ENCODE peak calls at places on chromosomes 7 and 10, in six cellular contexts. One of them, this sample, is unnamed.

GRCh38 chr10:31836569-31837406 is 91.8 kb downstream of the ARHGAP12 start:
- DNase-seq in mesenchymal stem cell: peak; percentile 48
- DNase-seq in mesendoderm: peak; percentile 83
- DNase-seq in neuronal stem cell: peak; percentile 2
- DNase-seq in trophoblast cell: peak; percentile 10
- DNase-seq in H9: peak; percentile 38
- DNase-seq in this sample: peak; percentile 48

GRCh38 chr7:126450269-126450671 is 802.5 kb downstream of the GRM8 start:
- DNase-seq in mesenchymal stem cell: no peak
- DNase-seq in mesendoderm: no peak
- DNase-seq in neuronal stem cell: no peak
- DNase-seq in trophoblast cell: no peak
- DNase-seq in H9: no peak
- DNase-seq in this sample: no peak

GRCh38 chr10:132696728-132697567 is 89.0 kb downstream of the NKX6-2 start:
- DNase-seq in mesenchymal stem cell: no peak
- DNase-seq in mesendoderm: no peak
- DNase-seq in neuronal stem cell: no peak
- DNase-seq in trophoblast cell: no peak
- DNase-seq in H9: peak; percentile 12
- DNase-seq in this sample: no peak

GRCh38 chr7:64544010-64544409 is 18.9 kb downstream of the ZNF680 start:
- DNase-seq in mesenchymal stem cell: no peak
- DNase-seq in mesendoderm: no peak
- DNase-seq in neuronal stem cell: no peak
- DNase-seq in trophoblast cell: no peak
- DNase-seq in H9: no peak
- DNase-seq in this sample: no peak

GRCh38 chr10:35643976-35644799 is 2.1 kb upstream of the FZD8 start:
- DNase-seq in mesenchymal stem cell: peak; percentile 18
- DNase-seq in mesendoderm: peak; percentile 36
- DNase-seq in neuronal stem cell: no peak
- DNase-seq in trophoblast cell: no peak
- DNase-seq in H9: peak; percentile 36
- DNase-seq in this sample: no peak

GRCh38 chr10:97827778-97828291 is 21.8 kb upstream of the GOLGA7B start:
- DNase-seq in mesenchymal stem cell: no peak
- DNase-seq in mesendoderm: no peak
- DNase-seq in neuronal stem cell: no peak
- DNase-seq in trophoblast cell: no peak
- DNase-seq in H9: no peak
- DNase-seq in this sample: no peak

GRCh38 chr7:128103498-128104108 is 72.4 kb upstream of the LRRC4 start:
- DNase-seq in mesenchymal stem cell: no peak
- DNase-seq in mesendoderm: no peak
- DNase-seq in neuronal stem cell: no peak
- DNase-seq in trophoblast cell: no peak
- DNase-seq in H9: no peak
- DNase-seq in this sample: no peak

GRCh38 chr7:143499743-143500348 is 22.2 kb downstream of the TAS2R41 start:
- DNase-seq in mesenchymal stem cell: peak; percentile 26
- DNase-seq in mesendoderm: no peak
- DNase-seq in neuronal stem cell: no peak
- DNase-seq in trophoblast cell: no peak
- DNase-seq in H9: no peak
- DNase-seq in this sample: no peak

GRCh38 chr7:44117801-44118429 is 5.4 kb downstream of the POLD2 start:
- DNase-seq in mesenchymal stem cell: no peak
- DNase-seq in mesendoderm: no peak
- DNase-seq in neuronal stem cell: no peak
- DNase-seq in trophoblast cell: no peak
- DNase-seq in H9: no peak
- DNase-seq in this sample: no peak

GRCh38 chr10:90642136-90642535 is 215.7 kb downstream of the HTR7 start:
- DNase-seq in mesenchymal stem cell: peak; percentile 86
- DNase-seq in mesendoderm: no peak
- DNase-seq in neuronal stem cell: no peak
- DNase-seq in trophoblast cell: peak; percentile 1
- DNase-seq in H9: no peak
- DNase-seq in this sample: peak; percentile 46

GRCh38 chr7:40244226-40244625 is 109.4 kb downstream of the SUGCT start:
- DNase-seq in mesenchymal stem cell: no peak
- DNase-seq in mesendoderm: peak; percentile 57
- DNase-seq in neuronal stem cell: no peak
- DNase-seq in trophoblast cell: no peak
- DNase-seq in H9: no peak
- DNase-seq in this sample: no peak

GRCh38 chr10:34827087-34827766 is 12.1 kb upstream of the PARD3 start:
- DNase-seq in mesenchymal stem cell: no peak
- DNase-seq in mesendoderm: no peak
- DNase-seq in neuronal stem cell: no peak
- DNase-seq in trophoblast cell: no peak
- DNase-seq in H9: no peak
- DNase-seq in this sample: no peak

GRCh38 chr7:79182283-79182682 is 271.2 kb downstream of the MAGI2 start:
- DNase-seq in mesenchymal stem cell: no peak
- DNase-seq in mesendoderm: no peak
- DNase-seq in neuronal stem cell: no peak
- DNase-seq in trophoblast cell: no peak
- DNase-seq in H9: no peak
- DNase-seq in this sample: peak; percentile 90

GRCh38 chr10:113267616-113268015 is 285.2 kb upstream of the HABP2 start:
- DNase-seq in mesenchymal stem cell: no peak
- DNase-seq in mesendoderm: no peak
- DNase-seq in neuronal stem cell: no peak
- DNase-seq in trophoblast cell: no peak
- DNase-seq in H9: no peak
- DNase-seq in this sample: peak; percentile 3

GRCh38 chr7:82699773-82700186 is 256.2 kb upstream of the CACNA2D1 start:
- DNase-seq in mesenchymal stem cell: peak; percentile 32
- DNase-seq in mesendoderm: peak; percentile 79
- DNase-seq in neuronal stem cell: no peak
- DNase-seq in trophoblast cell: peak; percentile 70
- DNase-seq in H9: no peak
- DNase-seq in this sample: peak; percentile 54

GRCh38 chr10:49382826-49383225 is 13.1 kb downstream of the DRGX start:
- DNase-seq in mesenchymal stem cell: no peak
- DNase-seq in mesendoderm: no peak
- DNase-seq in neuronal stem cell: no peak
- DNase-seq in trophoblast cell: no peak
- DNase-seq in H9: no peak
- DNase-seq in this sample: no peak

GRCh38 chr10:66931340-66931948 is 5.6 kb downstream of the LRRTM3 start:
- DNase-seq in mesenchymal stem cell: peak; percentile 63
- DNase-seq in mesendoderm: peak; percentile 67
- DNase-seq in neuronal stem cell: peak; percentile 61
- DNase-seq in trophoblast cell: no peak
- DNase-seq in H9: no peak
- DNase-seq in this sample: peak; percentile 77

GRCh38 chr7:8094164-8095140 is 125.9 kb downstream of the GLCCI1 start:
- DNase-seq in mesenchymal stem cell: no peak
- DNase-seq in mesendoderm: no peak
- DNase-seq in neuronal stem cell: no peak
- DNase-seq in trophoblast cell: no peak
- DNase-seq in H9: no peak
- DNase-seq in this sample: no peak

GRCh38 chr10:23630880-23631279 is 192.0 kb downstream of the OTUD1 start:
- DNase-seq in mesenchymal stem cell: no peak
- DNase-seq in mesendoderm: peak; percentile 45
- DNase-seq in neuronal stem cell: peak; percentile 3
- DNase-seq in trophoblast cell: no peak
- DNase-seq in H9: no peak
- DNase-seq in this sample: no peak

GRCh38 chr7:22729180-22729579 is 2.2 kb downstream of the IL6 start:
- DNase-seq in mesenchymal stem cell: peak; percentile 18
- DNase-seq in mesendoderm: no peak
- DNase-seq in neuronal stem cell: no peak
- DNase-seq in trophoblast cell: no peak
- DNase-seq in H9: no peak
- DNase-seq in this sample: peak; percentile 18

GRCh38 chr10:17216217-17216900 is 11.7 kb upstream of the VIM start:
- DNase-seq in mesenchymal stem cell: peak; percentile 99
- DNase-seq in mesendoderm: peak; percentile 74
- DNase-seq in neuronal stem cell: no peak
- DNase-seq in trophoblast cell: peak; percentile 29
- DNase-seq in H9: peak; percentile 52
- DNase-seq in this sample: peak; percentile 98

GRCh38 chr7:142481548-142481947 is 223.7 kb upstream of the PRSS58 start:
- DNase-seq in mesenchymal stem cell: peak; percentile 34
- DNase-seq in mesendoderm: peak; percentile 37
- DNase-seq in neuronal stem cell: no peak
- DNase-seq in trophoblast cell: no peak
- DNase-seq in H9: no peak
- DNase-seq in this sample: peak; percentile 53

GRCh38 chr10:43264987-43265798 is 1.7 kb downstream of the RASGEF1A start:
- DNase-seq in mesenchymal stem cell: no peak
- DNase-seq in mesendoderm: no peak
- DNase-seq in neuronal stem cell: no peak
- DNase-seq in trophoblast cell: no peak
- DNase-seq in H9: no peak
- DNase-seq in this sample: no peak

GRCh38 chr7:22001345-22002004 is 55.8 kb upstream of the CDCA7L start:
- DNase-seq in mesenchymal stem cell: peak; percentile 71
- DNase-seq in mesendoderm: peak; percentile 61
- DNase-seq in neuronal stem cell: peak; percentile 61
- DNase-seq in trophoblast cell: peak; percentile 59
- DNase-seq in H9: no peak
- DNase-seq in this sample: peak; percentile 80

GRCh38 chr10:100327701-100328009 is 2.4 kb downstream of the PKD2L1 start:
- DNase-seq in mesenchymal stem cell: no peak
- DNase-seq in mesendoderm: no peak
- DNase-seq in neuronal stem cell: no peak
- DNase-seq in trophoblast cell: no peak
- DNase-seq in H9: no peak
- DNase-seq in this sample: no peak

GRCh38 chr7:128119036-128119435 is 87.8 kb upstream of the LRRC4 start:
- DNase-seq in mesenchymal stem cell: no peak
- DNase-seq in mesendoderm: no peak
- DNase-seq in neuronal stem cell: no peak
- DNase-seq in trophoblast cell: no peak
- DNase-seq in H9: no peak
- DNase-seq in this sample: no peak

GRCh38 chr10:45557275-45557905 is 115.2 kb downstream of the ZFAND4 start:
- DNase-seq in mesenchymal stem cell: no peak
- DNase-seq in mesendoderm: peak; percentile 58
- DNase-seq in neuronal stem cell: no peak
- DNase-seq in trophoblast cell: no peak
- DNase-seq in H9: peak; percentile 55
- DNase-seq in this sample: no peak

GRCh38 chr10:62081322-62081945 is 179.9 kb downstream of the ARID5B start:
- DNase-seq in mesenchymal stem cell: no peak
- DNase-seq in mesendoderm: no peak
- DNase-seq in neuronal stem cell: no peak
- DNase-seq in trophoblast cell: no peak
- DNase-seq in H9: no peak
- DNase-seq in this sample: no peak

GRCh38 chr10:12807096-12807755 is 194.3 kb downstream of the CCDC3 start:
- DNase-seq in mesenchymal stem cell: no peak
- DNase-seq in mesendoderm: no peak
- DNase-seq in neuronal stem cell: no peak
- DNase-seq in trophoblast cell: no peak
- DNase-seq in H9: no peak
- DNase-seq in this sample: no peak

GRCh38 chr10:110500515-110500905 is 2.8 kb downstream of the DUSP5 start:
- DNase-seq in mesenchymal stem cell: peak; percentile 94
- DNase-seq in mesendoderm: peak; percentile 73
- DNase-seq in neuronal stem cell: no peak
- DNase-seq in trophoblast cell: no peak
- DNase-seq in H9: no peak
- DNase-seq in this sample: peak; percentile 81
- H2AK5ac ChIP-seq in mesenchymal stem cell: peak overlapping the region; percentile 37
- H2AK5ac ChIP-seq in mesendoderm: no peak overlapping the region
- H2AK5ac ChIP-seq in neuronal stem cell: no peak overlapping the region
- H2AK5ac ChIP-seq in trophoblast cell: no peak overlapping the region
- H2AK5ac ChIP-seq in H9: no peak overlapping the region
- H2AK5ac ChIP-seq in this sample: peak overlapping the region; percentile 83

GRCh38 chr10:93271347-93271746 is 197.7 kb downstream of the CYP26A1 start:
- DNase-seq in mesenchymal stem cell: no peak
- DNase-seq in mesendoderm: no peak
- DNase-seq in neuronal stem cell: no peak
- DNase-seq in trophoblast cell: no peak
- DNase-seq in H9: no peak
- DNase-seq in this sample: no peak

GRCh38 chr10:93277360-93277759 is 203.7 kb downstream of the CYP26A1 start:
- DNase-seq in mesenchymal stem cell: no peak
- DNase-seq in mesendoderm: no peak
- DNase-seq in neuronal stem cell: no peak
- DNase-seq in trophoblast cell: no peak
- DNase-seq in H9: no peak
- DNase-seq in this sample: no peak

GRCh38 chr10:93269281-93269680 is 195.6 kb downstream of the CYP26A1 start:
- DNase-seq in mesenchymal stem cell: no peak
- DNase-seq in mesendoderm: no peak
- DNase-seq in neuronal stem cell: no peak
- DNase-seq in trophoblast cell: no peak
- DNase-seq in H9: no peak
- DNase-seq in this sample: no peak

GRCh38 chr10:93272884-93273675 is 199.4 kb downstream of the CYP26A1 start:
- DNase-seq in mesenchymal stem cell: no peak
- DNase-seq in mesendoderm: peak; percentile 95
- DNase-seq in neuronal stem cell: peak; percentile 6
- DNase-seq in trophoblast cell: no peak
- DNase-seq in H9: peak; percentile 89
- DNase-seq in this sample: no peak

GRCh38 chr10:93274419-93274818 is 200.7 kb downstream of the CYP26A1 start:
- DNase-seq in mesenchymal stem cell: no peak
- DNase-seq in mesendoderm: peak; percentile 93
- DNase-seq in neuronal stem cell: no peak
- DNase-seq in trophoblast cell: peak; percentile 75
- DNase-seq in H9: no peak
- DNase-seq in this sample: no peak
- H2AK5ac ChIP-seq in mesenchymal stem cell: no peak overlapping the region
- H2AK5ac ChIP-seq in mesendoderm: no peak overlapping the region
- H2AK5ac ChIP-seq in neuronal stem cell: no peak overlapping the region
- H2AK5ac ChIP-seq in trophoblast cell: no peak overlapping the region
- H2AK5ac ChIP-seq in H9: no peak overlapping the region
- H2AK5ac ChIP-seq in this sample: no peak overlapping the region

DNA sequence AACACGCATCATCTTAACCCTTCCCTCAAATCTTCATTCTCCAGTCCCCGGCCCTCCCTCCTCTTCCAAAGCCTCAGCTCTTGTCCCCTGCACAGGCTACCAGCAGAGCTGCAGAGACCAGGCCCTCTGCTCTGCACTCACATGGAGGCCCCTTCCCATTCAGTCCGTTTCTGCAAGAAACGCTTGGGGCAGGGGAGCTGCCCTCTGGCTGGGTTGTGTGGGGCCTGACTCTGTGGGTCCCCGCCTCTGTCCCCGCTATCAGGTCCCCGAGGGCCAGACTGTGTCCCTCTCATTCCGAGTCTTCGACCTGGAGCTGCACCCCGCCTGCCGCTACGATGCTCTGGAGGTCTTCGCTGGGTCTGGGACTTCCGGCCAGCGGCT is 1.5 kb downstream of the PCOLCE start:
- DNase-seq in mesenchymal stem cell: peak; percentile 69
- DNase-seq in mesendoderm: peak; percentile 83
- DNase-seq in neuronal stem cell: no peak
- DNase-seq in trophoblast cell: no peak
- DNase-seq in H9: no peak
- DNase-seq in this sample: peak; percentile 23
- H2AK5ac ChIP-seq in mesenchymal stem cell: peak overlapping the region; percentile 45
- H2AK5ac ChIP-seq in mesendoderm: no peak overlapping the region
- H2AK5ac ChIP-seq in neuronal stem cell: peak overlapping the region; percentile 49
- H2AK5ac ChIP-seq in trophoblast cell: no peak overlapping the region
- H2AK5ac ChIP-seq in H9: no peak overlapping the region
- H2AK5ac ChIP-seq in this sample: peak overlapping the region; percentile 100

GRCh38 chr7:155881471-155882350 is 69.4 kb upstream of the SHH start:
- DNase-seq in mesenchymal stem cell: no peak
- DNase-seq in mesendoderm: no peak
- DNase-seq in neuronal stem cell: no peak
- DNase-seq in trophoblast cell: no peak
- DNase-seq in H9: peak; percentile 34
- DNase-seq in this sample: no peak
- H2AK5ac ChIP-seq in mesenchymal stem cell: no peak overlapping the region
- H2AK5ac ChIP-seq in mesendoderm: no peak overlapping the region
- H2AK5ac ChIP-seq in neuronal stem cell: no peak overlapping the region
- H2AK5ac ChIP-seq in trophoblast cell: no peak overlapping the region
- H2AK5ac ChIP-seq in H9: no peak overlapping the region
- H2AK5ac ChIP-seq in this sample: no peak overlapping the region